ENCODE peak calls at places on chromosomes 5 and 9, in six cellular contexts. X is fibroblast of gingiva; K is Right ventricle myocardium superior; D is Ammon's horn; B is naive thymus-derived CD4-positive, alpha-beta T cell; J is anterior cingulate cortex. W is an unnamed sample.

GRCh38 chr9:134348404-134349155 is 22.3 kb downstream of the RXRA start:
- DNase-seq in X (no peak), K (no peak), D (peak; percentile 63), B (no peak), J (peak; percentile 46), W (no peak)

GRCh38 chr9:122180633-122181032 is 20.9 kb downstream of the MORN5 start:
- DNase-seq in X (peak; percentile 32), K (no peak), D (peak; percentile 59), B (no peak), J (no peak), W (peak; percentile 14)

GRCh38 chr5:61802456-61802855 is 470.4 kb downstream of the ZSWIM6 start:
- DNase-seq in X (no peak), K (no peak), D (no peak), B (no peak), J (no peak), W (no peak)

GRCh38 chr9:91720746-91721705 is 229.0 kb downstream of the ROR2 start:
- DNase-seq in X (no peak), K (no peak), D (no peak), B (no peak), J (no peak), W (no peak)

GRCh38 chr5:110179291-110179690 is 489.6 kb downstream of the MAN2A1 start:
- DNase-seq in X (no peak), K (no peak), D (no peak), B (no peak), J (no peak), W (no peak)

GRCh38 chr9:120612218-120612617 is 32.3 kb upstream of the CDK5RAP2 start:
- DNase-seq in X (no peak), K (no peak), D (peak; percentile 51), B (no peak), J (no peak), W (no peak)

GRCh38 chr5:178435321-178436238 is 154.6 kb downstream of the COL23A1 start:
- DNase-seq in X (no peak), K (no peak), D (no peak), B (no peak), J (no peak), W (no peak)

GRCh38 chr5:140631063-140631462 is 1.9 kb downstream of the CD14 start:
- DNase-seq in X (no peak), K (no peak), D (peak; percentile 38), B (no peak), J (peak; percentile 2), W (no peak)

GRCh38 chr5:68656936-68657857 is 436.6 kb upstream of the SLC30A5 start:
- DNase-seq in X (no peak), K (no peak), D (no peak), B (no peak), J (no peak), W (no peak)

GRCh38 chr9:1005043-1005667 is 28.7 kb downstream of the DMRT3 start:
- DNase-seq in X (peak; percentile 48), K (no peak), D (peak; percentile 73), B (no peak), J (peak; percentile 41), W (peak; percentile 40)

GRCh38 chr9:79489241-79490000 is 82.3 kb upstream of the TLE4 start:
- DNase-seq in X (peak; percentile 78), K (peak; percentile 43), D (peak; percentile 90), B (no peak), J (peak; percentile 87), W (peak; percentile 17)

GRCh38 chr9:70625078-70625477 is 210.6 kb upstream of the KLF9 start:
- DNase-seq in X (no peak), K (no peak), D (no peak), B (no peak), J (no peak), W (no peak)

GRCh38 chr5:151772029-151772867 is 494 bp downstream of the G3BP1 start:
- DNase-seq in X (no peak), K (peak; percentile 62), D (peak; percentile 56), B (no peak), J (peak; percentile 28), W (no peak)

GRCh38 chr5:50501510-50502209 is 60.6 kb upstream of the EMB start:
- DNase-seq in X (no peak), K (no peak), D (peak; percentile 5), B (no peak), J (no peak), W (no peak)